ENCODE peak calls at places on chromosomes 12 and 14, in ten cellular contexts. W is GM23338, E is bronchial epithelial cell, U is brain microvascular endothelial cell, H is fibroblast of lung, T is heart right ventricle, Y is epithelial cell of esophagus, M is prostate gland, F is HepG2, N is cardiac fibroblast. V is an unnamed sample.

GRCh38 chr12:67193705-67194104 is 75.5 kb upstream of the CAND1 start:
- DNase-seq in W (peak; percentile 70), E (peak; percentile 46), U (peak; percentile 42), H (peak; percentile 34), T (no peak), Y (peak; percentile 71), M (no peak), F (peak; percentile 8), N (peak; percentile 43), V (peak; percentile 16)

GRCh38 chr12:69415471-69416275 is 54.5 kb upstream of the FRS2 start:
- DNase-seq in W (peak; percentile 87), E (peak; percentile 69), U (peak; percentile 86), H (peak; percentile 94), T (peak; percentile 32), Y (peak; percentile 73), M (peak; percentile 36), F (peak; percentile 68), N (peak; percentile 95), V (peak; percentile 96)

GRCh38 chr14:25001096-25001982 is 48.6 kb downstream of the STXBP6 start:
- DNase-seq in W (no peak), E (no peak), U (no peak), H (peak; percentile 62), T (no peak), Y (no peak), M (no peak), F (no peak), N (peak; percentile 64), V (peak; percentile 82)

GRCh38 chr14:44961151-44961729 is 507 bp downstream of the KLHL28 start:
- DNase-seq in W (peak; percentile 78), E (peak; percentile 54), U (peak; percentile 46), H (peak; percentile 70), T (peak; percentile 48), Y (peak; percentile 62), M (peak; percentile 46), F (no peak), N (peak; percentile 71), V (peak; percentile 70)

GRCh38 chr14:49581209-49581960 is 4.8 kb downstream of the RPS29 start:
- DNase-seq in W (no peak), E (no peak), U (no peak), H (no peak), T (no peak), Y (no peak), M (no peak), F (no peak), N (no peak), V (no peak)

GRCh38 chr12:14099994-14100393 is 118.6 kb upstream of the GRIN2B start:
- DNase-seq in W (no peak), E (no peak), U (no peak), H (no peak), T (no peak), Y (peak; percentile 0), M (no peak), F (no peak), N (no peak), V (no peak)

GRCh38 chr12:117402363-117402762 is 40.9 kb upstream of the NOS1 start:
- DNase-seq in W (peak; percentile 70), E (no peak), U (no peak), H (no peak), T (no peak), Y (no peak), M (no peak), F (peak; percentile 3), N (no peak), V (no peak)

GRCh38 chr12:546920-547845 is 87.4 kb downstream of the B4GALNT3 start:
- DNase-seq in W (peak; percentile 75), E (peak; percentile 10), U (no peak), H (peak; percentile 27), T (peak; percentile 80), Y (peak; percentile 52), M (no peak), F (peak; percentile 33), N (peak; percentile 59), V (peak; percentile 44)

GRCh38 chr14:39582028-39582654 is 149.9 kb upstream of the FBXO33 start:
- DNase-seq in W (no peak), E (no peak), U (no peak), H (no peak), T (no peak), Y (no peak), M (no peak), F (no peak), N (no peak), V (no peak)

GRCh38 chr12:88017964-88018363 is 11.2 kb downstream of the C12orf50 start:
- DNase-seq in W (no peak), E (no peak), U (no peak), H (no peak), T (no peak), Y (no peak), M (no peak), F (no peak), N (no peak), V (no peak)

GRCh38 chr12:63907561-63907960 is 63.1 kb downstream of the SRGAP1 start:
- DNase-seq in W (no peak), E (no peak), U (no peak), H (no peak), T (no peak), Y (no peak), M (no peak), F (no peak), N (no peak), V (no peak)

GRCh38 chr12:89309452-89309802 is 42.9 kb downstream of the DUSP6 start:
- DNase-seq in W (no peak), E (no peak), U (no peak), H (no peak), T (no peak), Y (no peak), M (no peak), F (no peak), N (no peak), V (no peak)

GRCh38 chr14:36319899-36320209 is 583 bp downstream of the MBIP start:
- DNase-seq in W (no peak), E (no peak), U (no peak), H (no peak), T (no peak), Y (no peak), M (no peak), F (no peak), N (no peak), V (no peak)

GRCh38 chr14:102205560-102205959 is 65.9 kb downstream of the WDR20 start:
- DNase-seq in W (no peak), E (no peak), U (no peak), H (no peak), T (no peak), Y (no peak), M (no peak), F (no peak), N (no peak), V (no peak)

GRCh38 chr12:57775563-57776246 is 3.3 kb downstream of the EEF1AKMT3 start:
- DNase-seq in W (peak; percentile 34), E (no peak), U (no peak), H (no peak), T (no peak), Y (no peak), M (no peak), F (no peak), N (no peak), V (no peak)

GRCh38 chr12:130819248-130819576 is 19.8 kb downstream of the STX2 start:
- DNase-seq in W (no peak), E (no peak), U (no peak), H (no peak), T (no peak), Y (no peak), M (no peak), F (no peak), N (no peak), V (no peak)
- TF ChIP-seq CTCF in W (no peak), E (no peak), U (no peak), H (no peak), T (no peak), Y (no peak), M (no peak), F (no peak), N (no peak), V (no peak)

GRCh38 chr14:29846339-29847129 is 81.1 kb downstream of the PRKD1 start:
- DNase-seq in W (no peak), E (peak; percentile 73), U (no peak), H (peak; percentile 19), T (no peak), Y (peak; percentile 43), M (no peak), F (no peak), N (no peak), V (no peak)

GRCh38 chr14:29853272-29853671 is 74.4 kb downstream of the PRKD1 start:
- DNase-seq in W (no peak), E (no peak), U (no peak), H (peak; percentile 36), T (no peak), Y (no peak), M (no peak), F (no peak), N (no peak), V (no peak)

GRCh38 chr14:29856516-29856915 is 71.1 kb downstream of the PRKD1 start:
- DNase-seq in W (no peak), E (no peak), U (no peak), H (no peak), T (no peak), Y (no peak), M (no peak), F (no peak), N (no peak), V (no peak)

GRCh38 chr14:29851397-29851796 is 76.2 kb downstream of the PRKD1 start:
- DNase-seq in W (no peak), E (peak; percentile 1), U (peak; percentile 3), H (peak; percentile 82), T (no peak), Y (no peak), M (no peak), F (no peak), N (peak; percentile 44), V (peak; percentile 73)
- H3K4me3 ChIP-seq in W (no peak overlapping the region), E (no peak overlapping the region), U (no peak overlapping the region), H (no peak overlapping the region), T (no peak overlapping the region), Y (no peak overlapping the region), M (no peak overlapping the region), F (no peak overlapping the region), N (no peak overlapping the region), V (no peak overlapping the region)

DNA sequence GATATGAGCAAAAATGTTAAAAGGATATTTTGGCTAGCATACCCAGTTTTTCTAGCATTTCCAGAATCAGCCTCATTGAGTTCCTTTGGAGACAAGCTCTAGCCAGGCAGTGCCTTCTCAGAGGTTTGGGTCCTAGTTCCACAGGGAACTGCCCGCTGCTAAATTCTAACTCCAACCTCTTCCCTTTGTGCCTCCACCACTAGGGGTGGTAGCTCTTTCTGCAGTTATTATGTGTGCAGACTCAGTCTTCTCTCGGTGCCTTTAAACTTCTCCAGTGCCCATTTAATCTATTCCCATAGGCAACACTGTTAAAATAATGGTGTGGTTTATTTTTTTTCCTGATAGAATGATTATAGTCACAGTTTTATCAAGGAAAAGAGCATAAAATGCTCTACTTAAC is 21.5 kb upstream of the SLC25A3 start:
- DNase-seq in W (peak; percentile 67), E (no peak), U (no peak), H (no peak), T (no peak), Y (peak; percentile 6), M (no peak), F (peak; percentile 35), N (no peak), V (no peak)
- TF ChIP-seq CTCF in W (peak; percentile 56), E (peak; percentile 32), U (peak; percentile 60), H (peak; percentile 20), T (no peak), Y (peak; percentile 45), M (no peak), F (peak; percentile 42), N (peak; percentile 40), V (peak; percentile 23)

GRCh38 chr14:103520269-103520656 is 2.4 kb downstream of the CKB start:
- DNase-seq in W (no peak), E (no peak), U (no peak), H (no peak), T (peak; percentile 19), Y (no peak), M (no peak), F (no peak), N (no peak), V (no peak)
- H3K4me3 ChIP-seq in W (peak overlapping the region; percentile 90), E (peak overlapping the region; percentile 47), U (no peak overlapping the region), H (no peak overlapping the region), T (peak overlapping the region; percentile 63), Y (no peak overlapping the region), M (peak overlapping the region; percentile 71), F (no peak overlapping the region), N (no peak overlapping the region), V (no peak overlapping the region)

V was measured in AG10803.